ENCODE peak calls at places on chromosomes 6 and 20, in nine cellular contexts. I is H54, K is Ammon's horn, F is MV-4-11, H is T-helper 17 cell, M is Right ventricle myocardium inferior, J is NCI-H1694 treated with DMSO at 0.1 percent for 48 hours, N is dorsolateral prefrontal cortex, T is neural progenitor cell. C is an unnamed sample.

GRCh38 chr6:136334853-136335252 is 45.2 kb upstream of the BCLAF1 start:
- DNase-seq in K (no peak), N (no peak), M (no peak), I (no peak), J (no peak), F (no peak), T (peak), H (no peak), C (no peak)

GRCh38 chr20:31691646-31692275 is 30.9 kb downstream of the BCL2L1 start:
- DNase-seq in I (no peak), N (no peak), J (no peak), T (no peak), M (no peak), F (no peak), H (no peak), K (no peak), C (peak)

GRCh38 chr20:59583428-59584277 is 20.7 kb upstream of the PHACTR3 start:
- DNase-seq in H (no peak), M (peak), I (no peak), T (no peak), J (no peak), F (no peak), N (no peak), K (no peak), C (peak)

GRCh38 chr20:62651285-62652021 is 9.2 kb downstream of the SLCO4A1 start:
- DNase-seq in J (peak), K (no peak), T (no peak), N (no peak), I (no peak), F (peak), M (no peak), H (peak), C (no peak)

GRCh38 chr6:126720326-126720725 is 380.4 kb downstream of the CENPW start:
- DNase-seq in K (no peak), T (no peak), N (no peak), J (no peak), F (no peak), H (no peak), M (no peak), I (no peak), C (no peak)

GRCh38 chr6:29797120-29797519 is 30.5 kb upstream of the HLA-G start:
- DNase-seq in H (no peak), T (no peak), N (no peak), K (no peak), M (no peak), J (no peak), I (no peak), F (peak), C (peak)

GRCh38 chr6:70889270-70889669 is 67.6 kb downstream of the B3GAT2 start:
- DNase-seq in I (no peak), M (no peak), N (no peak), H (no peak), K (no peak), F (no peak), T (no peak), J (no peak), C (no peak)

GRCh38 chr6:149897015-149897697 is 757 bp downstream of the RAET1E start:
- DNase-seq in M (peak), K (peak), I (peak), N (peak), F (peak), H (no peak), T (no peak), J (no peak), C (peak)

GRCh38 chr20:61436674-61437279 is 184.7 kb downstream of the CDH4 start:
- DNase-seq in K (peak), N (peak), T (peak), J (no peak), H (no peak), F (no peak), M (no peak), I (peak), C (peak)

GRCh38 chr20:14337400-14338171 is at the start of gene FLRT3:
- DNase-seq in M (no peak), J (peak), F (peak), N (peak), T (peak), I (peak), K (peak), H (no peak), C (peak)

GRCh38 chr6:127267742-127268588 is 1.3 kb downstream of the RNF146 start:
- DNase-seq in M (no peak), K (no peak), J (no peak), H (no peak), N (no peak), I (no peak), T (peak), F (no peak), C (no peak)

GRCh38 chr6:140475086-140475485 is 1100.6 kb upstream of the CITED2 start:
- DNase-seq in N (no peak), M (no peak), J (no peak), T (no peak), K (no peak), I (no peak), H (no peak), F (no peak), C (no peak)

GRCh38 chr20:41862476-41862875 is 244.3 kb upstream of the CHD6 start:
- DNase-seq in J (no peak), I (no peak), F (no peak), M (no peak), K (no peak), N (no peak), H (no peak), T (no peak), C (no peak)

GRCh38 chr6:29905286-29905685 is 37.0 kb upstream of the HLA-A start:
- DNase-seq in M (no peak), H (no peak), F (no peak), N (no peak), K (no peak), T (no peak), J (no peak), I (no peak), C (no peak)

GRCh38 chr20:23461180-23461579 is 8.5 kb upstream of the CST11 start:
- DNase-seq in I (no peak), F (no peak), J (no peak), H (no peak), N (no peak), K (no peak), M (no peak), T (no peak), C (no peak)

GRCh38 chr20:34120213-34120612 is 8.2 kb upstream of the EIF2S2 start:
- DNase-seq in M (no peak), F (no peak), I (no peak), J (no peak), K (no peak), N (no peak), H (no peak), T (no peak), C (no peak)

GRCh38 chr6:74979065-74979766 is 226.6 kb downstream of the COL12A1 start:
- DNase-seq in J (no peak), I (no peak), M (no peak), H (no peak), F (no peak), N (no peak), K (no peak), T (no peak), C (no peak)

GRCh38 chr6:131995924-131996323 is 44.8 kb upstream of the CCN2 start:
- DNase-seq in I (no peak), J (no peak), K (no peak), F (no peak), N (no peak), M (no peak), T (no peak), H (no peak), C (peak)

GRCh38 chr20:54067606-54068174 is 2.7 kb downstream of the BCAS1 start:
- DNase-seq in J (no peak), I (peak), F (no peak), K (no peak), H (no peak), M (no peak), T (no peak), N (no peak), C (peak)

GRCh38 chr6:152356659-152357058 is 280.5 kb downstream of the SYNE1 start:
- DNase-seq in K (peak), F (peak), J (no peak), H (no peak), T (peak), N (no peak), I (no peak), M (no peak), C (peak)

GRCh38 chr6:161035182-161035980 is 43.8 kb downstream of the MAP3K4 start:
- DNase-seq in J (no peak), M (no peak), N (no peak), I (no peak), T (no peak), K (no peak), F (peak), H (no peak), C (no peak)

GRCh38 chr6:84575264-84575663 is 189.1 kb downstream of the TBX18 start:
- DNase-seq in N (no peak), M (no peak), F (peak), K (no peak), H (no peak), J (no peak), T (no peak), I (no peak), C (peak)

GRCh38 chr6:101397199-101397598 is 3.7 kb downstream of the GRIK2 start:
- DNase-seq in F (no peak), H (no peak), T (peak), J (peak), M (no peak), I (no peak), K (peak), N (no peak), C (no peak)

GRCh38 chr20:23132930-23133559 is 46.9 kb upstream of the CD93 start:
- DNase-seq in J (no peak), H (no peak), M (no peak), F (peak), T (no peak), N (no peak), I (no peak), K (no peak), C (no peak)

GRCh38 chr6:3337521-3338350 is 79.0 kb downstream of the PSMG4 start:
- DNase-seq in M (no peak), T (no peak), H (no peak), K (peak), F (peak), N (no peak), I (peak), J (no peak), C (peak)

GRCh38 chr6:122996797-122997520 is 924 bp downstream of the CLVS2 start:
- DNase-seq in M (no peak), H (no peak), I (no peak), F (no peak), N (peak), T (peak), J (no peak), K (peak), C (no peak)

GRCh38 chr20:31979713-31980426 is 11.9 kb downstream of the XKR7 start:
- DNase-seq in M (no peak), J (no peak), N (no peak), I (no peak), H (no peak), T (no peak), K (no peak), F (no peak), C (no peak)

GRCh38 chr6:1624848-1625341 is 15.2 kb downstream of the FOXC1 start:
- DNase-seq in T (peak), I (peak), H (no peak), K (no peak), N (no peak), M (peak), J (no peak), F (peak), C (peak)

GRCh38 chr6:2868637-2869379 is 27.1 kb upstream of the SERPINB1 start:
- DNase-seq in F (no peak), J (no peak), T (no peak), I (no peak), K (no peak), H (no peak), N (no peak), M (no peak), C (no peak)

GRCh38 chr20:34083137-34083536 is 28.9 kb downstream of the EIF2S2 start:
- DNase-seq in J (no peak), I (peak), K (peak), T (no peak), N (peak), F (no peak), M (peak), H (no peak), C (peak)

GRCh38 chr6:9173229-9173628 is 737.9 kb upstream of the SLC35B3 start:
- DNase-seq in F (no peak), N (no peak), H (no peak), K (no peak), M (no peak), J (no peak), I (no peak), T (no peak), C (no peak)

GRCh38 chr6:2977290-2977689 is 5.9 kb upstream of the SERPINB6 start:
- DNase-seq in M (no peak), F (no peak), K (no peak), T (no peak), H (no peak), I (no peak), N (no peak), J (no peak), C (no peak)

GRCh38 chr20:25072226-25072811 is 9.6 kb downstream of the VSX1 start:
- DNase-seq in F (no peak), K (no peak), T (no peak), H (no peak), J (no peak), M (no peak), I (no peak), N (no peak), C (no peak)

GRCh38 chr6:39907871-39908575 is 26.2 kb downstream of the MOCS1 start:
- DNase-seq in H (no peak), F (no peak), K (no peak), T (no peak), N (no peak), J (no peak), M (no peak), I (no peak), C (no peak)

GRCh38 chr20:42110301-42110700 is 492.1 kb upstream of the CHD6 start:
- DNase-seq in I (no peak), F (no peak), M (no peak), N (no peak), H (no peak), K (no peak), T (no peak), J (no peak), C (no peak)

C was measured in AG20443.